ENCODE peak calls at places on chromosomes 6 and 20, in ten cellular contexts. F, M, A, Y, O, T, K, X, G and D are unnamed samples.

GRCh38 chr6:158571826-158572652 is 12.1 kb downstream of the TMEM181 start:
- DNase-seq in F (no peak), M (no peak), A (no peak), Y (no peak), O (peak), T (no peak), K (peak), X (no peak), G (no peak), D (no peak)

GRCh38 chr6:331622-332521 is 39.6 kb downstream of the DUSP22 start:
- DNase-seq in F (peak), M (peak), A (no peak), Y (no peak), O (no peak), T (no peak), K (peak), X (no peak), G (no peak), D (no peak)

GRCh38 chr6:11754625-11755289 is 23.8 kb downstream of the ADTRP start:
- DNase-seq in F (no peak), M (peak), A (no peak), Y (peak), O (no peak), T (no peak), K (no peak), X (peak), G (no peak), D (no peak)

GRCh38 chr6:44260451-44261297 is 3.3 kb upstream of the SLC35B2 start:
- DNase-seq in F (no peak), M (no peak), A (no peak), Y (no peak), O (no peak), T (no peak), K (no peak), X (no peak), G (no peak), D (no peak)

GRCh38 chr20:4067600-4068261 is 52.4 kb upstream of the RNF24 start:
- DNase-seq in F (no peak), M (peak), A (no peak), Y (peak), O (no peak), T (no peak), K (no peak), X (peak), G (peak), D (peak)

GRCh38 chr6:4820704-4821276 is 44.6 kb downstream of the CDYL start:
- DNase-seq in F (no peak), M (no peak), A (no peak), Y (no peak), O (no peak), T (no peak), K (no peak), X (no peak), G (peak), D (no peak)

GRCh38 chr20:34891166-34892062 is 15.0 kb downstream of the ACSS2 start:
- DNase-seq in F (no peak), M (peak), A (no peak), Y (peak), O (no peak), T (no peak), K (no peak), X (no peak), G (peak), D (peak)

GRCh38 chr6:43575105-43575771 is 600 bp downstream of the XPO5 start:
- DNase-seq in F (peak), M (peak), A (peak), Y (peak), O (peak), T (no peak), K (peak), X (peak), G (peak), D (peak)

GRCh38 chr6:132713355-132714134 is at the start of gene VNN1:
- DNase-seq in F (peak), M (no peak), A (no peak), Y (no peak), O (no peak), T (no peak), K (no peak), X (no peak), G (peak), D (no peak)

GRCh38 chr6:69813508-69813907 is 16.7 kb upstream of the LMBRD1 start:
- DNase-seq in F (peak), M (no peak), A (no peak), Y (no peak), O (no peak), T (no peak), K (no peak), X (no peak), G (peak), D (no peak)

GRCh38 chr20:51121901-51122412 is 99.0 kb upstream of the KCNG1 start:
- DNase-seq in F (no peak), M (peak), A (no peak), Y (peak), O (peak), T (no peak), K (no peak), X (no peak), G (no peak), D (no peak)

GRCh38 chr20:47810686-47811347 is 25.5 kb upstream of the SULF2 start:
- DNase-seq in F (no peak), M (no peak), A (no peak), Y (no peak), O (no peak), T (no peak), K (no peak), X (no peak), G (no peak), D (no peak)

GRCh38 chr20:41138527-41139226 is 1.3 kb downstream of the PLCG1 start:
- DNase-seq in F (peak), M (peak), A (no peak), Y (peak), O (no peak), T (no peak), K (no peak), X (peak), G (peak), D (peak)

GRCh38 chr6:168455847-168456530 is 15.0 kb downstream of the SMOC2 start:
- DNase-seq in F (no peak), M (no peak), A (no peak), Y (no peak), O (no peak), T (no peak), K (no peak), X (no peak), G (no peak), D (no peak)

GRCh38 chr6:129598244-129599187 is 111.5 kb downstream of the ARHGAP18 start:
- DNase-seq in F (peak), M (peak), A (no peak), Y (peak), O (no peak), T (peak), K (no peak), X (peak), G (peak), D (no peak)

GRCh38 chr6:100695445-100695844 is 185.7 kb downstream of the ASCC3 start:
- DNase-seq in F (no peak), M (no peak), A (no peak), Y (no peak), O (no peak), T (no peak), K (no peak), X (no peak), G (no peak), D (no peak)

GRCh38 chr20:16970751-16971150 is 222.6 kb downstream of the OTOR start:
- DNase-seq in F (no peak), M (no peak), A (no peak), Y (no peak), O (no peak), T (no peak), K (no peak), X (no peak), G (no peak), D (no peak)

GRCh38 chr6:36762123-36762522 is 64.5 kb downstream of the RAB44 start:
- DNase-seq in F (no peak), M (no peak), A (no peak), Y (no peak), O (no peak), T (no peak), K (no peak), X (no peak), G (no peak), D (no peak)

GRCh38 chr20:46607191-46607848 is 43.9 kb downstream of the SLC13A3 start:
- DNase-seq in F (no peak), M (no peak), A (no peak), Y (no peak), O (peak), T (no peak), K (no peak), X (no peak), G (no peak), D (no peak)
- TF ChIP-seq CTCF in F (no peak), M (no peak), A (no peak), Y (no peak), O (no peak), T (no peak), K (no peak), X (no peak), G (no peak), D (no peak)

DNA sequence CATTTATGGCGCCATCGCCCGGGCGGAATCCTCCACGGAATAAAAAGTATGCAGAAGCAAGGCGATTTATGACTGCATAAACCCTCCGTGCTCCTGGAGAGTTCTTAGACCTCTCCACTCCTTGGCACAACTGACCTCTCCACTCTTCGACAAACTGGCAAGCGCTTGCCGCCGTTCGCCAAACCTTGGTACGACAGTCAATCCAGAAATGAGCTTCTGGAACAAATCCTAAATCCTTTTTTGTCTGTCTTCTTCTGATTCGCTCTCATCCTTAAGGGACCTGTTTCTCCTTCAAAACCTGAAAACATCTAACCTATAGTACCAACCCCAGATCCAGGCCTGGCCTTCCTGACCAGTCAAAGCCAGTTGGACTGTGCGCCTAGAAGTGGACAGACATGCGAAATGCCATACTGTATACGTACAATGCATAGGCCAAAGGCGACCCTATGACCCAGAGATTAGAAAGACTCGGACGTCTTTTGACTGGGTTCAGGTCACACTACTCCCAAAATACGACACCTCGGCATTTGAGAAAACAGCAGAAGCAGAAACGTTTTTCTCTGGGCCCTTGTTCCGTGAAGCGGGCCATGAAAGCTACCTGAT is 59.4 kb downstream of the TRIM27 start:
- DNase-seq in F (no peak), M (no peak), A (no peak), Y (no peak), O (no peak), T (no peak), K (no peak), X (no peak), G (no peak), D (no peak)
- TF ChIP-seq CTCF in F (no peak), M (no peak), A (no peak), Y (peak), O (no peak), T (peak), K (no peak), X (peak), G (peak), D (no peak)

DNA sequence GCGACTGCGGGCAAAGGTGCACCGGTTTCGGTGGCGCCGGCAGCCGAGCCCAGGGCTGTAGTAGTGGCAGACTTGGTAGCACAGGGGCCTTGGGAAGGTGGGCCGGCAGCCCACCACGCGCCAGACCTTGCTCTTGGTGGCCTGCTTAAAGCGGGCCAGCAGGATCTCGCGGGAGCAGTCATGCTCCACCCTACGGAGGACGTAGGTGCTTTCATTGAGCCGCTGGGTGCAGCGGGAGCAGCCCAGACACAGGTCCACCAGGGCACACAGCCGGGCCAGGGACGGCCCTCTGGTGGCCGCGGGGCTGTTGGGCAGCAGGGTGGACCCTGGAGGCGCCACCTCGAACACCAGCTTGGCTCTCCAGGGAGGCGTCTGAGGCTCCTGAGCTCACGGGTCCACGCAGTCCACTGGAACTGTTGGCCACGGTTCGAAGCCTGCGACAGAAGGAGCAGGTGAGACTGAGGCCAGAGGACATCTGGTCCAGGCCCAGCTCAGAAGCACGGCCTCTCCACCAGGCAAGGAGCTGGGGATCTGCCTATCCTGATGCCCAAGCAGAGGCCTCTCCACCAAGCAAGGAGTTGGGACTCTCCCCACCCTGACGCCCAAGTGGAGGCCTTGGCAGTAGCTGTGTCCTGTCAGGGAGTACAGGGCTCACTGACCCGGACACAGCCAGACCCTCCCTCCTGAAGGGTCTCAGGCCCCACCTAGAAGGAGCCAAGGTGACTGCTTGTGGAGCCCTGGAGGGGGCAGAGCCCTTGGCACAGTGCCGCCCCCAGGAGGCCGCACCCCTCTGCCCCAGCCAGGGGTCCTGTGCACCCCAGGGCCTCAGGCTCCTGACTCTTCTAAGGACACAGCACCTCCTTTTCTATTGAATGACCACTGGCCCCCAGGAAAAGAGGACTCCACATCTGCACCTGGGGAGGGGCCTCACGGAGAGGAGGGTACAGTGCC is 976 bp downstream of the HELZ2 start:
- DNase-seq in F (no peak), M (no peak), A (no peak), Y (no peak), O (no peak), T (no peak), K (no peak), X (no peak), G (no peak), D (no peak)
- TF ChIP-seq CTCF in F (peak), M (peak), A (peak), Y (no peak), O (peak), T (peak), K (no peak), X (peak), G (peak), D (no peak)

GRCh38 chr20:57329608-57330221 is at the start of gene SPO11:
- DNase-seq in F (peak), M (no peak), A (no peak), Y (no peak), O (peak), T (no peak), K (no peak), X (no peak), G (no peak), D (no peak)
- TF ChIP-seq CTCF in F (peak), M (peak), A (no peak), Y (no peak), O (peak), T (no peak), K (no peak), X (no peak), G (peak), D (no peak)

DNA sequence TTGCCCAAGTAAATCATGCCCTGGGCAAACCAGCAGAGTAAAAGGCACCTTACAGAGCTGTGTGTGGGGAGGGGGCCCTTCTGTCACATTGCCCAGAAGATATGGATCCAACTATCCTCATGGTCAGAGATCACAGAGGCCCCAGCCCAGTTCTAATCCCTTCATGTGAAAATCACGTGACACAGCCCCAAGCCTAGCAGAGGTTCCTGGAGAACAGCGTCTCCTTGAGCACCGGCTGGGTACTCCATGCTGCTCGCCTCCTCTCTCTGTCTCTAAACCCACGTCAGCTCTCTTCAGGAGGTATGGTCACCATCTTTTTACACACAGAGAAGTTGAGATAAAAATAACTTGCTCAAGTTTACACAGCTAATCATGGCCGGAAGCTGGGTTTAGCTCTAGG is 230.2 kb downstream of the ANKRD60 start:
- DNase-seq in F (no peak), M (no peak), A (no peak), Y (no peak), O (no peak), T (no peak), K (no peak), X (no peak), G (no peak), D (no peak)
- TF ChIP-seq CTCF in F (no peak), M (no peak), A (no peak), Y (no peak), O (no peak), T (peak), K (no peak), X (no peak), G (no peak), D (no peak)

DNA sequence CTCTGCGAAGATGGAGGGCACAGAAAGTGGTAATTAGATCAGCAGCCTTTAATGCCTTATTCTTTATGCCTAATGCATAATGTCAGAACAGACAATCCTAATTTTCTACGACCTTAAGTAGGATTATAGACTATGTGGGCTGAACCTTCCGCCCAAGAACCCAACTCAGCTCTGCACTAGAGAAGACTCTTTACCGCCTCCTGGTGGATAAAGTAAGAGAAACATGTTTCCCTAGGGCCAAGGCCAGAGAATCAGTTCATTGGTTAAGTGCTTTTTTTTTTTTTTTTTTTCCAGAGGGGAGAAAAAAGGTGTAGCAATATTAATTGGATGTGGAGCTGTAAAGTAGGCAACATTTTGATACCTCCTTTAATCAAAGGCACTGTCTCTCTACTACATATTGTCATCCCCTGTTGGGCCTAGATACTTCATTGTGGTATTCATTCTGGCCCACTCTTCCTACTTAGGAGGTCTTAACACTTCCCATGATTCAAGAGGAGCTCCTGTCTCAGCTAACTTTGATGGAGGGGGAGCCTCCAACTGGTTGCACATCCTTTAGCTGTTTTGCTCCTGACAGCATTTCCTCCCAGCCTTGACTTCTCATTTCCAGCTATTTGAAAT is 124.9 kb upstream of the NRN1 start:
- DNase-seq in F (peak), M (no peak), A (no peak), Y (no peak), O (no peak), T (no peak), K (no peak), X (peak), G (no peak), D (peak)
- TF ChIP-seq CTCF in F (peak), M (peak), A (peak), Y (peak), O (peak), T (peak), K (peak), X (no peak), G (no peak), D (peak)

GRCh38 chr6:33607126-33607783 is 13.9 kb upstream of the ITPR3 start:
- DNase-seq in F (no peak), M (no peak), A (no peak), Y (no peak), O (no peak), T (no peak), K (no peak), X (no peak), G (no peak), D (no peak)

GRCh38 chr6:33609444-33610034 is 11.6 kb upstream of the ITPR3 start:
- DNase-seq in F (peak), M (peak), A (no peak), Y (no peak), O (no peak), T (no peak), K (no peak), X (no peak), G (no peak), D (no peak)

GRCh38 chr6:33606642-33607041 is 14.5 kb upstream of the ITPR3 start:
- DNase-seq in F (no peak), M (no peak), A (no peak), Y (no peak), O (no peak), T (no peak), K (no peak), X (no peak), G (no peak), D (no peak)

GRCh38 chr6:33609019-33609418 is 12.1 kb upstream of the ITPR3 start:
- DNase-seq in F (no peak), M (no peak), A (no peak), Y (no peak), O (no peak), T (no peak), K (no peak), X (no peak), G (no peak), D (no peak)

DNA sequence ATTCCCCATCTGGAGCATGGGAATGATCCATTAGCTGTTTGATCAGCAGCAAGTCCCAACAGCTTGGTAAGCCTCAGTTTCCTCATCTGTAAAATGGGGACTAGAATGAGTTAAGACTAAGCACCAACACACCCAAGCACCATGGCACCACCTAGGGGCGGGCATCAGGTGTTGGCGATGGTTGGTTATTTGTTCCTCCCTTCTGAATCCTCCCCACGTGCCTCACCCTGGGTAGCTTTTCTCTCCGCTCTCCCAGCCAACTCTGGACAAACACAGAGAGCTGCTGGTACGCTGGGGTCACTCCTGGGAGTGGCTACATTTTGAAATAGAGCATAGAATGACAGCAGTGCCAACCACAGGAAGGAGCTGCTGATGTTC is 13.3 kb upstream of the ITPR3 start:
- DNase-seq in F (peak), M (no peak), A (no peak), Y (no peak), O (no peak), T (no peak), K (no peak), X (no peak), G (no peak), D (peak)
- TF ChIP-seq CTCF in F (peak), M (peak), A (no peak), Y (no peak), O (no peak), T (peak), K (peak), X (no peak), G (peak), D (peak)

DNA sequence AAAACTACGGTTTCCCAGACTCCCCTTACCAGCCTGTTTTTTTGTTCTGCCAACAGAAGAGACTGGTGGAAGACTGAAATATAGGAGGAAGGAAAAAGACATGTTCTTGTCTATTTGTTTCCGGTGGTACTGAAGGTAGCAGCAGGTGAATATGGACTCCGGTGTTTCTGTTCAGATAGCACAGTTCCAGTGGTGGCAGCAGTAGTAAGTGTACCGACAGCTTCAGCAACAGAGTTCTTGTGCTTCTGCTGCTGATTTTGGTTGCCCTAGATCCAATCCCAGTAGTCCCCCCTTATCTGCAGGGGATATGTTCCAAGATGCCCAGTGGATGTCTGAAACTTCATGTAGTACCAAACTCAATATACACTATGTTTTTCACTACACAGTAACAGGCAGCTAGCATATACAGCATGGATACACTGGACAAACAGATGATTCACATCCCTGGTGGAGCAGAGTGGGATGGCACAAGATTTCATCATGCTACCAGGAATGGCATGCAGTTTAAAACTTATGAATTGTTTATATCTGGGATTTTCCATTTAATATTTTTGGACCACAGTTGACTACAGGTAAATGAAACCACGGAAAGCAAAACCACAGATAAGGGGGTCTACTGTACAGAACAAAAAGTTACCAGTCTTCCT is 301.8 kb downstream of the BTBD9 start:
- DNase-seq in F (no peak), M (peak), A (no peak), Y (peak), O (no peak), T (no peak), K (no peak), X (peak), G (peak), D (no peak)
- TF ChIP-seq CTCF in F (no peak), M (peak), A (peak), Y (no peak), O (no peak), T (peak), K (no peak), X (no peak), G (peak), D (no peak)